ENCODE peak calls at places on chromosome 16, in nine cellular contexts. U, S, C, L, Q, X, V, E and H are unnamed samples. For H3K4me1, the result is how much of the 10 kb centered on the place peaks cover.

GRCh38 chr16:24966031-24966430 is 49.1 kb downstream of the ARHGAP17 start:
- DNase-seq in U (no peak), X (no peak), C (no peak), V (no peak), Q (no peak), L (no peak), E (no peak), S (no peak), H (no peak)

GRCh38 chr16:85192736-85193493 is 80.6 kb upstream of the CIBAR2 start:
- DNase-seq in X (no peak), U (no peak), Q (no peak), L (no peak), V (no peak), C (no peak), E (peak), S (no peak), H (no peak)

GRCh38 chr16:81723098-81723723 is 55.9 kb upstream of the PLCG2 start:
- DNase-seq in L (peak), C (no peak), U (peak), X (peak), Q (peak), S (peak), E (peak), V (peak), H (peak)

GRCh38 chr16:29862383-29862883 is 593 bp downstream of the CDIPT start:
- DNase-seq in E (peak), X (peak), Q (peak), L (no peak), S (peak), U (peak), C (peak), V (peak), H (no peak)

GRCh38 chr16:85553436-85554113 is 59.5 kb upstream of the GSE1 start:
- DNase-seq in U (no peak), C (peak), E (peak), S (peak), V (peak), X (peak), Q (peak), L (no peak), H (peak)

GRCh38 chr16:29904947-29905346 is 4.7 kb downstream of the ASPHD1 start:
- DNase-seq in X (no peak), V (no peak), Q (no peak), C (no peak), L (no peak), S (no peak), E (no peak), U (no peak), H (no peak)

GRCh38 chr16:65142276-65142675 is 20.4 kb upstream of the CDH11 start:
- DNase-seq in Q (no peak), C (no peak), E (peak), V (no peak), U (no peak), X (no peak), L (no peak), S (no peak), H (no peak)

GRCh38 chr16:4787627-4788482 is at the start of gene SEPTIN12:
- DNase-seq in L (no peak), X (no peak), U (no peak), E (no peak), S (peak), V (no peak), Q (no peak), C (no peak), H (no peak)

GRCh38 chr16:27695161-27695560 is 145.2 kb downstream of the KATNIP start:
- DNase-seq in Q (no peak), S (no peak), E (no peak), U (no peak), V (no peak), X (no peak), C (peak), L (no peak), H (no peak)

GRCh38 chr16:12211870-12212690 is 235.5 kb downstream of the SNX29 start:
- DNase-seq in E (no peak), L (no peak), U (no peak), S (no peak), X (no peak), Q (no peak), C (peak), V (no peak), H (no peak)

GRCh38 chr16:80932725-80933124 is 74.0 kb downstream of the CMC2 start:
- DNase-seq in Q (peak), L (no peak), C (peak), V (no peak), U (no peak), X (peak), S (peak), E (peak), H (no peak)

GRCh38 chr16:84687715-84688114 is 12.1 kb upstream of the USP10 start:
- DNase-seq in L (no peak), X (no peak), S (no peak), C (no peak), V (peak), Q (no peak), E (peak), U (no peak), H (no peak)

GRCh38 chr16:12314786-12315185 is 338.3 kb downstream of the SNX29 start:
- DNase-seq in X (no peak), S (no peak), C (no peak), U (no peak), Q (no peak), L (no peak), E (peak), V (peak), H (no peak)

GRCh38 chr16:1265826-1266225 is 10.0 kb downstream of the TPSD1 start:
- DNase-seq in V (no peak), L (no peak), Q (no peak), E (no peak), S (no peak), X (no peak), C (no peak), U (no peak), H (no peak)

GRCh38 chr16:55297062-55297909 is 26.7 kb upstream of the IRX6 start:
- DNase-seq in S (peak), L (no peak), U (no peak), V (peak), C (no peak), E (no peak), Q (no peak), X (peak), H (no peak)

GRCh38 chr16:30558789-30559377 is 709 bp upstream of the ZNF764 start:
- DNase-seq in L (no peak), X (no peak), U (no peak), E (no peak), S (no peak), C (no peak), Q (no peak), V (no peak), H (no peak)

GRCh38 chr16:82660078-82660645 is 33.4 kb downstream of the CDH13 start:
- DNase-seq in U (no peak), Q (no peak), V (peak), E (peak), S (peak), L (no peak), C (peak), X (no peak), H (no peak)

GRCh38 chr16:1048442-1049112 is 24.0 kb upstream of the SSTR5 start:
- DNase-seq in E (peak), V (peak), S (peak), Q (peak), C (no peak), X (peak), L (no peak), U (peak), H (no peak)

GRCh38 chr16:84088695-84089395 is 27.9 kb downstream of the MBTPS1 start:
- DNase-seq in S (no peak), V (no peak), L (no peak), X (no peak), U (no peak), E (peak), Q (peak), C (peak), H (peak)

GRCh38 chr16:2174396-2175131 is 19.0 kb downstream of the TRAF7 start:
- DNase-seq in S (no peak), L (no peak), U (no peak), Q (no peak), E (no peak), C (no peak), X (no peak), V (no peak), H (no peak)

GRCh38 chr16:69106491-69107291 is 1.2 kb downstream of the HAS3 start:
- DNase-seq in Q (no peak), U (peak), X (peak), E (peak), L (no peak), S (peak), V (peak), C (no peak), H (no peak)

GRCh38 chr16:11251525-11252481 is 4.2 kb downstream of the SOCS1 start:
- DNase-seq in S (no peak), L (peak), Q (peak), V (no peak), E (peak), X (no peak), C (peak), U (no peak), H (peak)

DNA sequence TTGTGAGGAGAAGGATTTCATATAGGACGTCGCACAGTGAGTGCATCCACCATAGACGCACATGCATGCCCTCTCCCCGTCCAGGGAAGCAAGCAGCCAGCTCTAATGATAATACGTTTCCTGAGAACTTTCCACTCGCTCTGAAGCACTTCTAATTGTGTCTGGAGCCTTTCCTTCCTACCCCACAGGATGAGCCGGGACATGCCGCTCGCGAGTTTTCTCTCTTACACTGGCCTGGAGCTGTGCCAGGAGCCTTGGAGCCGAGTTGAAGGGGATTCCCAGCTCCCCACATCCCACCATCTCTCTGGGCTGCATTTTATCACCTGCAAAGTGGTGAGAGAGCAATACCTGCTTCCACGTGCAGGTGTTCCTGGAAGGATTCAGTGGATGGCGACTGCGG is 368.1 kb downstream of the C16orf95 start:
- DNase-seq in V (peak), Q (no peak), C (no peak), E (no peak), U (no peak), S (no peak), L (no peak), X (no peak), H (no peak)
- H3K4me3 ChIP-seq in V (no peak), Q (no peak), C (no peak), E (no peak), U (no peak), S (no peak), L (no peak), X (no peak), H (no peak)

GRCh38 chr16:50281391-50282009 is 15.1 kb downstream of the ADCY7 start:
- DNase-seq in U (no peak), V (peak), Q (no peak), L (no peak), S (no peak), C (no peak), E (no peak), X (no peak), H (no peak)

GRCh38 chr16:50280932-50281331 is 14.6 kb downstream of the ADCY7 start:
- DNase-seq in C (no peak), U (no peak), E (no peak), Q (no peak), V (no peak), X (no peak), S (no peak), L (no peak), H (no peak)

GRCh38 chr16:50284131-50284911 is 18.0 kb downstream of the ADCY7 start:
- DNase-seq in C (peak), Q (no peak), X (no peak), L (no peak), U (no peak), E (peak), S (no peak), V (peak), H (no peak)

GRCh38 chr16:50282010-50282538 is 15.7 kb downstream of the ADCY7 start:
- DNase-seq in S (no peak), E (no peak), U (no peak), Q (peak), V (no peak), L (peak), C (peak), X (no peak), H (peak)

GRCh38 chr16:50282955-50283631 is 16.7 kb downstream of the ADCY7 start:
- DNase-seq in C (no peak), Q (no peak), S (no peak), E (no peak), L (no peak), U (no peak), V (no peak), X (no peak), H (no peak)
- H3K4me1 ChIP-seq in C (under half), Q (under half), S (under half), E (under half), L (half or more), U (under half), V (under half), X (under half), H (half or more)

GRCh38 chr16:50667497-50668367 is 13.4 kb downstream of the SNX20 start:
- DNase-seq in S (no peak), X (no peak), C (no peak), V (no peak), U (no peak), Q (no peak), L (no peak), E (no peak), H (no peak)
- H3K27ac ChIP-seq in S (no peak), X (no peak), C (no peak), V (no peak), U (no peak), Q (no peak), L (peak), E (no peak), H (peak)

GRCh38 chr16:89957214-89957785 is 8.7 kb downstream of the DEF8 start:
- DNase-seq in V (no peak), X (no peak), C (no peak), U (no peak), Q (no peak), L (no peak), E (no peak), S (no peak), H (no peak)
- H3K4me3 ChIP-seq in V (no peak), X (no peak), C (no peak), U (no peak), Q (no peak), L (no peak), E (no peak), S (no peak), H (no peak)